ENCODE peak calls at places on chromosomes 3 and 15, in eight cellular contexts. One of them, this sample, is unnamed.

GRCh38 chr3:173709026-173709425 is 311.5 kb downstream of the NLGN1 start:
- DNase-seq in HFF-Myc: no peak
- DNase-seq in NB4: no peak
- DNase-seq in stomach: no peak
- DNase-seq in aorta: no peak
- DNase-seq in psoas muscle: no peak
- DNase-seq in endodermal cell: no peak
- DNase-seq in foreskin fibroblast: peak; percentile 28
- DNase-seq in this sample: no peak

GRCh38 chr15:57097246-57097645 is 178.8 kb downstream of the TCF12 start:
- DNase-seq in endodermal cell: no peak
- DNase-seq in psoas muscle: no peak
- DNase-seq in NB4: no peak
- DNase-seq in stomach: no peak
- DNase-seq in HFF-Myc: no peak
- DNase-seq in foreskin fibroblast: no peak
- DNase-seq in aorta: no peak
- DNase-seq in this sample: no peak

GRCh38 chr3:123322866-123323265 is 121.1 kb downstream of the SEC22A start:
- DNase-seq in aorta: no peak
- DNase-seq in foreskin fibroblast: no peak
- DNase-seq in psoas muscle: no peak
- DNase-seq in endodermal cell: no peak
- DNase-seq in stomach: no peak
- DNase-seq in HFF-Myc: no peak
- DNase-seq in NB4: no peak
- DNase-seq in this sample: no peak

GRCh38 chr15:44157679-44158078 is 37.4 kb downstream of the FRMD5 start:
- DNase-seq in HFF-Myc: peak; percentile 50
- DNase-seq in foreskin fibroblast: peak; percentile 89
- DNase-seq in endodermal cell: no peak
- DNase-seq in psoas muscle: no peak
- DNase-seq in aorta: no peak
- DNase-seq in NB4: no peak
- DNase-seq in stomach: no peak
- DNase-seq in this sample: no peak

GRCh38 chr3:139280027-139280671 is 63.7 kb upstream of the MRPS22 start:
- DNase-seq in endodermal cell: no peak
- DNase-seq in psoas muscle: no peak
- DNase-seq in aorta: no peak
- DNase-seq in foreskin fibroblast: no peak
- DNase-seq in NB4: no peak
- DNase-seq in stomach: no peak
- DNase-seq in HFF-Myc: no peak
- DNase-seq in this sample: no peak

GRCh38 chr15:84649706-84650105 is 4.4 kb downstream of the WDR73 start:
- DNase-seq in psoas muscle: no peak
- DNase-seq in NB4: no peak
- DNase-seq in endodermal cell: no peak
- DNase-seq in stomach: no peak
- DNase-seq in foreskin fibroblast: peak; percentile 37
- DNase-seq in aorta: no peak
- DNase-seq in HFF-Myc: no peak
- DNase-seq in this sample: no peak

GRCh38 chr3:139797724-139798343 is 120.1 kb upstream of the NMNAT3 start:
- DNase-seq in HFF-Myc: no peak
- DNase-seq in NB4: peak; percentile 36
- DNase-seq in psoas muscle: peak; percentile 18
- DNase-seq in foreskin fibroblast: peak; percentile 48
- DNase-seq in stomach: no peak
- DNase-seq in endodermal cell: peak; percentile 89
- DNase-seq in aorta: no peak
- DNase-seq in this sample: no peak

GRCh38 chr3:37945803-37946530 is 44.6 kb upstream of the VILL start:
- DNase-seq in stomach: no peak
- DNase-seq in psoas muscle: no peak
- DNase-seq in foreskin fibroblast: peak; percentile 76
- DNase-seq in NB4: no peak
- DNase-seq in aorta: no peak
- DNase-seq in HFF-Myc: peak; percentile 74
- DNase-seq in endodermal cell: peak; percentile 48
- DNase-seq in this sample: peak; percentile 85

GRCh38 chr3:55177749-55178148 is 249.9 kb upstream of the LRTM1 start:
- DNase-seq in foreskin fibroblast: no peak
- DNase-seq in stomach: no peak
- DNase-seq in psoas muscle: no peak
- DNase-seq in aorta: no peak
- DNase-seq in HFF-Myc: no peak
- DNase-seq in NB4: no peak
- DNase-seq in endodermal cell: no peak
- DNase-seq in this sample: no peak

GRCh38 chr3:48130321-48130881 is 57.8 kb downstream of the CDC25A start:
- DNase-seq in stomach: peak; percentile 29
- DNase-seq in NB4: no peak
- DNase-seq in foreskin fibroblast: peak; percentile 84
- DNase-seq in aorta: peak; percentile 88
- DNase-seq in endodermal cell: no peak
- DNase-seq in HFF-Myc: peak; percentile 79
- DNase-seq in psoas muscle: peak; percentile 69
- DNase-seq in this sample: no peak

GRCh38 chr15:77418341-77419049 is 1.4 kb downstream of the PEAK1 start:
- DNase-seq in HFF-Myc: no peak
- DNase-seq in foreskin fibroblast: peak; percentile 59
- DNase-seq in aorta: no peak
- DNase-seq in psoas muscle: no peak
- DNase-seq in stomach: no peak
- DNase-seq in NB4: peak; percentile 9
- DNase-seq in endodermal cell: no peak
- DNase-seq in this sample: no peak

GRCh38 chr3:10845240-10845761 is 29.3 kb downstream of the SLC6A11 start:
- DNase-seq in stomach: no peak
- DNase-seq in NB4: peak; percentile 82
- DNase-seq in endodermal cell: no peak
- DNase-seq in HFF-Myc: no peak
- DNase-seq in aorta: peak; percentile 69
- DNase-seq in foreskin fibroblast: no peak
- DNase-seq in psoas muscle: no peak
- DNase-seq in this sample: peak; percentile 23

GRCh38 chr15:65653781-65654521 is 32.2 kb downstream of the SLC24A1 start:
- DNase-seq in endodermal cell: no peak
- DNase-seq in stomach: no peak
- DNase-seq in psoas muscle: no peak
- DNase-seq in foreskin fibroblast: peak; percentile 75
- DNase-seq in NB4: no peak
- DNase-seq in aorta: no peak
- DNase-seq in HFF-Myc: no peak
- DNase-seq in this sample: no peak

GRCh38 chr3:181880339-181880738 is 168.6 kb downstream of the SOX2 start:
- DNase-seq in NB4: no peak
- DNase-seq in aorta: no peak
- DNase-seq in HFF-Myc: no peak
- DNase-seq in foreskin fibroblast: no peak
- DNase-seq in psoas muscle: no peak
- DNase-seq in endodermal cell: no peak
- DNase-seq in stomach: no peak
- DNase-seq in this sample: no peak

GRCh38 chr15:76057332-76058000 is 2.3 kb upstream of the TMEM266 start:
- DNase-seq in endodermal cell: peak; percentile 74
- DNase-seq in NB4: peak; percentile 78
- DNase-seq in HFF-Myc: peak; percentile 14
- DNase-seq in stomach: peak; percentile 28
- DNase-seq in foreskin fibroblast: peak; percentile 65
- DNase-seq in aorta: no peak
- DNase-seq in psoas muscle: no peak
- DNase-seq in this sample: no peak

GRCh38 chr15:51024735-51025453 is 69.8 kb downstream of the TNFAIP8L3 start:
- DNase-seq in foreskin fibroblast: peak; percentile 21
- DNase-seq in stomach: no peak
- DNase-seq in endodermal cell: no peak
- DNase-seq in NB4: no peak
- DNase-seq in psoas muscle: no peak
- DNase-seq in aorta: no peak
- DNase-seq in HFF-Myc: no peak
- DNase-seq in this sample: no peak

GRCh38 chr3:65182085-65182484 is 494.3 kb upstream of the ADAMTS9 start:
- DNase-seq in NB4: no peak
- DNase-seq in endodermal cell: no peak
- DNase-seq in stomach: no peak
- DNase-seq in psoas muscle: no peak
- DNase-seq in HFF-Myc: no peak
- DNase-seq in aorta: no peak
- DNase-seq in foreskin fibroblast: no peak
- DNase-seq in this sample: no peak
- H3K4me3 ChIP-seq in NB4: no peak overlapping the region
- H3K4me3 ChIP-seq in endodermal cell: no peak overlapping the region
- H3K4me3 ChIP-seq in stomach: no peak overlapping the region
- H3K4me3 ChIP-seq in psoas muscle: no peak overlapping the region
- H3K4me3 ChIP-seq in HFF-Myc: no peak overlapping the region
- H3K4me3 ChIP-seq in aorta: no peak overlapping the region
- H3K4me3 ChIP-seq in foreskin fibroblast: no peak overlapping the region
- H3K4me3 ChIP-seq in this sample: no peak overlapping the region

GRCh38 chr15:48962662-48963523 is 826 bp downstream of the SHC4 start:
- DNase-seq in stomach: no peak
- DNase-seq in aorta: peak; percentile 58
- DNase-seq in psoas muscle: peak; percentile 52
- DNase-seq in endodermal cell: peak; percentile 82
- DNase-seq in foreskin fibroblast: peak; percentile 77
- DNase-seq in HFF-Myc: no peak
- DNase-seq in NB4: peak; percentile 18
- DNase-seq in this sample: no peak
- H3K4me3 ChIP-seq in stomach: peak overlapping the region; percentile 60
- H3K4me3 ChIP-seq in aorta: peak overlapping the region; percentile 21
- H3K4me3 ChIP-seq in psoas muscle: peak overlapping the region; percentile 75
- H3K4me3 ChIP-seq in endodermal cell: peak overlapping the region; percentile 88
- H3K4me3 ChIP-seq in foreskin fibroblast: peak overlapping the region; percentile 77
- H3K4me3 ChIP-seq in HFF-Myc: peak overlapping the region; percentile 51
- H3K4me3 ChIP-seq in NB4: peak overlapping the region; percentile 41
- H3K4me3 ChIP-seq in this sample: peak overlapping the region; percentile 44

GRCh38 chr3:129224984-129225393 is 24.4 kb upstream of the COPG1 start:
- DNase-seq in psoas muscle: peak; percentile 89
- DNase-seq in stomach: peak; percentile 81
- DNase-seq in NB4: peak; percentile 86
- DNase-seq in foreskin fibroblast: peak; percentile 89
- DNase-seq in aorta: peak; percentile 93
- DNase-seq in HFF-Myc: no peak
- DNase-seq in endodermal cell: peak; percentile 64
- DNase-seq in this sample: peak; percentile 82
- H3K4me3 ChIP-seq in psoas muscle: peak overlapping the region; percentile 33
- H3K4me3 ChIP-seq in stomach: no peak overlapping the region
- H3K4me3 ChIP-seq in NB4: peak overlapping the region; percentile 22
- H3K4me3 ChIP-seq in foreskin fibroblast: peak overlapping the region; percentile 1
- H3K4me3 ChIP-seq in aorta: no peak overlapping the region
- H3K4me3 ChIP-seq in HFF-Myc: no peak overlapping the region
- H3K4me3 ChIP-seq in endodermal cell: no peak overlapping the region
- H3K4me3 ChIP-seq in this sample: peak overlapping the region; percentile 24

GRCh38 chr15:67833504-67834248 is 6.2 kb downstream of the RNU6-1 start:
- DNase-seq in aorta: no peak
- DNase-seq in psoas muscle: peak; percentile 35
- DNase-seq in HFF-Myc: no peak
- DNase-seq in endodermal cell: peak; percentile 87
- DNase-seq in NB4: peak; percentile 84
- DNase-seq in stomach: peak; percentile 47
- DNase-seq in foreskin fibroblast: peak; percentile 50
- DNase-seq in this sample: peak; percentile 50
- H3K4me3 ChIP-seq in aorta: no peak overlapping the region
- H3K4me3 ChIP-seq in psoas muscle: peak overlapping the region; percentile 51
- H3K4me3 ChIP-seq in HFF-Myc: no peak overlapping the region
- H3K4me3 ChIP-seq in endodermal cell: peak overlapping the region; percentile 56
- H3K4me3 ChIP-seq in NB4: peak overlapping the region; percentile 36
- H3K4me3 ChIP-seq in stomach: peak overlapping the region; percentile 44
- H3K4me3 ChIP-seq in foreskin fibroblast: peak overlapping the region; percentile 29
- H3K4me3 ChIP-seq in this sample: peak overlapping the region; percentile 71

GRCh38 chr15:42057744-42058646 is 36.4 kb downstream of the PLA2G4D start:
- DNase-seq in HFF-Myc: no peak
- DNase-seq in endodermal cell: peak; percentile 27
- DNase-seq in aorta: no peak
- DNase-seq in foreskin fibroblast: no peak
- DNase-seq in stomach: no peak
- DNase-seq in NB4: no peak
- DNase-seq in psoas muscle: no peak
- DNase-seq in this sample: no peak
- H3K4me3 ChIP-seq in HFF-Myc: no peak overlapping the region
- H3K4me3 ChIP-seq in endodermal cell: no peak overlapping the region
- H3K4me3 ChIP-seq in aorta: no peak overlapping the region
- H3K4me3 ChIP-seq in foreskin fibroblast: no peak overlapping the region
- H3K4me3 ChIP-seq in stomach: peak overlapping the region; percentile 17
- H3K4me3 ChIP-seq in NB4: peak overlapping the region; percentile 57
- H3K4me3 ChIP-seq in psoas muscle: no peak overlapping the region
- H3K4me3 ChIP-seq in this sample: no peak overlapping the region

DNA sequence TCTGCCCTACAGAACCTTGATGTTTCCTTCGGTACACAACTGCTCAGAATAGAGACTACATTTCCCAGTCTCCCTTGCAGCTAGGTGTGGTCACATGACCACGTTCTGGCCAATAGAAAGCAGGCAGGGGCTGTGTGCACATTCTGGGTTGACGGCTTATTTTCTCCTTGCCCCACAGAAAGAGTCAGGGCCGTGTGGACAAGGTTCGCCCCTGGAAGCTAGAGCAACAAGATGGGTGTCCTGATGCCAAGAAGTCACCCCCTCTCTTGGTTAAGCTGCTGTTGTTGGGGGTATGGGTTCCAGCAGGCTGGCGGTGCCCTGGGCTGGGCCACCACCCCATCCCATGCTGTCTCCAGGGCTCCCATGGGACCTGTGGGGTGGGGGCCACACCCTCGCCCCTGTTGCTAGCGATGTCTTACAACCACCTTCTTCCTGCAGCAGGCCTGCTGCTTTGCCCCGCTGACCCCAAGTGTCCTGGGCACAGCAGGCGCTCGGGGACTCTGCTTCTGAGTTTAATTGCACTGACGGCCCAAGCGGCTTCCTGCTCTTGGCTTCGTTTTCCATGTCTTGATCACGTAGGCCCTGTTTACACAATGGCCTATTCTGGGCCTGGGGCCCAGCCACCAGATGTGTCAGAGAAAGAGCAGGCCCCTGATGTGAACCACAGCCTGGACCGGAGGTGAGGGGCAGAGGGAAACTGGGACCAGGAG is 24.9 kb downstream of the ABTB1 start:
- DNase-seq in psoas muscle: peak; percentile 83
- DNase-seq in NB4: peak; percentile 66
- DNase-seq in stomach: peak; percentile 80
- DNase-seq in aorta: peak; percentile 92
- DNase-seq in endodermal cell: peak; percentile 89
- DNase-seq in HFF-Myc: peak; percentile 83
- DNase-seq in foreskin fibroblast: peak; percentile 90
- DNase-seq in this sample: peak; percentile 51
- H3K4me3 ChIP-seq in psoas muscle: peak overlapping the region; percentile 60
- H3K4me3 ChIP-seq in NB4: no peak overlapping the region
- H3K4me3 ChIP-seq in stomach: peak overlapping the region; percentile 16
- H3K4me3 ChIP-seq in aorta: no peak overlapping the region
- H3K4me3 ChIP-seq in endodermal cell: no peak overlapping the region
- H3K4me3 ChIP-seq in HFF-Myc: peak overlapping the region; percentile 28
- H3K4me3 ChIP-seq in foreskin fibroblast: no peak overlapping the region
- H3K4me3 ChIP-seq in this sample: peak overlapping the region; percentile 3

GRCh38 chr3:20043398-20043797 is 3.2 kb downstream of the KAT2B start:
- DNase-seq in NB4: no peak
- DNase-seq in stomach: peak; percentile 93
- DNase-seq in endodermal cell: no peak
- DNase-seq in HFF-Myc: no peak
- DNase-seq in psoas muscle: peak; percentile 78
- DNase-seq in foreskin fibroblast: peak; percentile 32
- DNase-seq in aorta: peak; percentile 92
- DNase-seq in this sample: peak; percentile 75
- H3K4me3 ChIP-seq in NB4: no peak overlapping the region
- H3K4me3 ChIP-seq in stomach: peak overlapping the region; percentile 8
- H3K4me3 ChIP-seq in endodermal cell: no peak overlapping the region
- H3K4me3 ChIP-seq in HFF-Myc: no peak overlapping the region
- H3K4me3 ChIP-seq in psoas muscle: peak overlapping the region; percentile 53
- H3K4me3 ChIP-seq in foreskin fibroblast: no peak overlapping the region
- H3K4me3 ChIP-seq in aorta: no peak overlapping the region
- H3K4me3 ChIP-seq in this sample: peak overlapping the region; percentile 17

This sample was measured in breast epithelium.